ENCODE peak calls at places on chromosomes 3 and 15, in six cellular contexts. I is AG09309, V is MM.1S, J is SK-N-DZ, Z is NCI-H446, O is nephron progenitor cell. X is an unnamed sample.

GRCh38 chr15:34855893-34856292 is 60.5 kb upstream of the ACTC1 start:
- DNase-seq in I (no peak), V (no peak), J (no peak), Z (no peak), O (no peak), X (no peak)

GRCh38 chr3:129741794-129742193 is 135.3 kb upstream of the PLXND1 start:
- DNase-seq in I (no peak), V (no peak), J (no peak), Z (no peak), O (no peak), X (no peak)

GRCh38 chr3:72847282-72847681 is 963 bp downstream of the SHQ1 start:
- DNase-seq in I (no peak), V (no peak), J (no peak), Z (no peak), O (no peak), X (no peak)

GRCh38 chr15:75723171-75723846 is 10.7 kb upstream of the CSPG4 start:
- DNase-seq in I (no peak), V (no peak), J (no peak), Z (no peak), O (no peak), X (no peak)

GRCh38 chr3:33250712-33251111 is 26.5 kb upstream of the FBXL2 start:
- DNase-seq in I (no peak), V (no peak), J (no peak), Z (no peak), O (no peak), X (no peak)

GRCh38 chr15:42232606-42233005 is 24.5 kb upstream of the VPS39 start:
- DNase-seq in I (no peak), V (no peak), J (no peak), Z (no peak), O (no peak), X (no peak)

GRCh38 chr3:17006143-17006839 is 121.5 kb downstream of the PLCL2 start:
- DNase-seq in I (no peak), V (no peak), J (no peak), Z (no peak), O (no peak), X (no peak)

GRCh38 chr3:86929046-86929445 is 61.9 kb downstream of the VGLL3 start:
- DNase-seq in I (no peak), V (no peak), J (no peak), Z (no peak), O (no peak), X (peak; percentile 50)

X was measured in endodermal cell.